ENCODE peak calls at places on chromosomes 5 and 9, in eight cellular contexts. H is psoas muscle, Q is tibial artery, F is Peyer's patch, M is lower lobe of right lung, W is stomach, D is IMR-90, S is left lung. P is an unnamed sample. For H3K4me1, the result is how much of the 10 kb centered on the place peaks cover.

GRCh38 chr5:79229357-79230174 is 6.4 kb upstream of the JMY start:
- DNase-seq in H (no peak), Q (no peak), F (no peak), M (no peak), W (no peak), D (peak), S (no peak), P (no peak)

GRCh38 chr9:19641046-19641445 is 147.8 kb downstream of the SLC24A2 start:
- DNase-seq in H (no peak), Q (no peak), F (no peak), M (no peak), W (no peak), D (no peak), S (no peak), P (no peak)

GRCh38 chr5:108830705-108831276 is 83.1 kb downstream of the FER start:
- DNase-seq in H (no peak), Q (no peak), F (no peak), M (no peak), W (no peak), D (no peak), S (no peak), P (no peak)

GRCh38 chr9:5629312-5630037 is 568 bp downstream of the RIC1 start:
- DNase-seq in H (peak), Q (peak), F (peak), M (peak), W (peak), D (no peak), S (peak), P (peak)

GRCh38 chr9:34276772-34277171 is 52.3 kb downstream of the KIF24 start:
- DNase-seq in H (no peak), Q (no peak), F (no peak), M (no peak), W (no peak), D (no peak), S (no peak), P (no peak)

GRCh38 chr5:57447656-57448055 is 35.0 kb downstream of the ACTBL2 start:
- DNase-seq in H (no peak), Q (no peak), F (no peak), M (no peak), W (no peak), D (peak), S (no peak), P (no peak)

GRCh38 chr9:36748322-36748899 is 175.7 kb downstream of the MELK start:
- DNase-seq in H (peak), Q (no peak), F (no peak), M (no peak), W (peak), D (peak), S (peak), P (no peak)

GRCh38 chr5:15463231-15463630 is 36.7 kb upstream of the FBXL7 start:
- DNase-seq in H (no peak), Q (no peak), F (no peak), M (no peak), W (no peak), D (peak), S (no peak), P (no peak)

GRCh38 chr5:59296317-59297264 is 596.9 kb downstream of the PDE4D start:
- DNase-seq in H (no peak), Q (no peak), F (no peak), M (no peak), W (no peak), D (peak), S (no peak), P (no peak)

GRCh38 chr9:94212531-94212930 is 46.6 kb upstream of the ZNF169 start:
- DNase-seq in H (no peak), Q (no peak), F (no peak), M (no peak), W (no peak), D (no peak), S (no peak), P (no peak)

GRCh38 chr5:31495336-31495735 is 36.6 kb downstream of the DROSHA start:
- DNase-seq in H (no peak), Q (no peak), F (no peak), M (no peak), W (no peak), D (no peak), S (no peak), P (no peak)

GRCh38 chr5:91077623-91078022 is 305.5 kb downstream of the ARRDC3 start:
- DNase-seq in H (no peak), Q (no peak), F (no peak), M (no peak), W (no peak), D (no peak), S (no peak), P (no peak)

GRCh38 chr5:159837860-159838259 is 78.4 kb upstream of the ADRA1B start:
- DNase-seq in H (no peak), Q (no peak), F (no peak), M (no peak), W (no peak), D (no peak), S (no peak), P (no peak)

GRCh38 chr5:180703912-180704311 is 35.9 kb downstream of the OR2Y1 start:
- DNase-seq in H (no peak), Q (no peak), F (no peak), M (no peak), W (no peak), D (no peak), S (no peak), P (no peak)

GRCh38 chr5:150611026-150611425 is 29.4 kb upstream of the SYNPO start:
- DNase-seq in H (no peak), Q (no peak), F (no peak), M (no peak), W (no peak), D (no peak), S (no peak), P (no peak)
- H3K4me1 ChIP-seq in H (half or more), Q (half or more), F (half or more), M (half or more), W (half or more), D (under half), S (under half), P (under half)

GRCh38 chr5:176386491-176386890 is 1.9 kb downstream of the NOP16 start:
- DNase-seq in H (no peak), Q (no peak), F (no peak), M (no peak), W (no peak), D (no peak), S (no peak), P (no peak)

GRCh38 chr5:176388003-176388340 is 426 bp downstream of the NOP16 start:
- DNase-seq in H (no peak), Q (no peak), F (no peak), M (no peak), W (no peak), D (peak), S (no peak), P (no peak)

GRCh38 chr5:176389114-176389768 is 690 bp downstream of the HIGD2A start:
- DNase-seq in H (no peak), Q (no peak), F (no peak), M (no peak), W (no peak), D (no peak), S (no peak), P (no peak)

GRCh38 chr5:176387384-176387925 is 943 bp downstream of the NOP16 start:
- DNase-seq in H (no peak), Q (no peak), F (peak), M (no peak), W (no peak), D (no peak), S (no peak), P (no peak)

DNA sequence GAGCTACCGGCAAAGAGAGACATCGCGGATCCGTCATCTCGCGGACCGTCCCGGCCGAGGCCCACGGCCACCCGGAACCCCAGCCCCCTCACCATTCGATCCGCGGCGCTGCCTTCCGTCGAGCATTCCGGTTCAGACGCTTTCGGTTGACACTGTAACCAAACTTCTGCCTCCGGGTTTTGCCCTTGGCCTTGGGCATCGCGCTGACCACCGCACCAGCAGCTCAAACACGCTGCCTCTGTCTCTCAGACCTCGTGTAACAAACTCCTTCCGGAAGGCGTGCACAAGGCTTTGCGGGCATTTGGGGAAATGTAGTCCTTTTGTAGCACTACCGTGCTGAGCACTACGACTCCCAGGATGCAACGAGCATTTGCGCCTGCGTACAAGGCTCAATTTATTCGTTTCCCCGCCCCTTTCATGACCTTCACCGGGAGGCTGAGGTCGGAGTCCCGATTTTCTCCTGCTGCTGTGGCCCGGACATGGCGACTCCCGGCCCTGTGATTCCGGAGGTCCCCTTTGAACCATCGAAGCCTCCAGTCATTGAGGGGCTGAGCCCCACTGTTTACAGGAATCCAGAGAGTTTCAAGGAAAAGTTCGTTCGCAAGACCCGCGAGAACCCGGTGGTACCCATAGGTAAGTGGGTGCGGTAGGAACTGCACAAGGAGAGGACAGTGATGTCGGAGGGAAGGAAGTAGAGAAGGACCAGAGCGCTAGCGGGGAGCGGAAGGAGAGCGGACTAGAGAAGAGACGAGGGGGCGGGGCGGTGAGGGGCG is at the start of the genes HIGD2A and NOP16:
- DNase-seq in H (peak), Q (peak), F (peak), M (peak), W (peak), D (peak), S (peak), P (peak)
- H3K4me3 ChIP-seq in H (peak), Q (peak), F (peak), M (peak), W (peak), D (peak), S (peak), P (peak)

GRCh38 chr5:123810253-123810652 is 298.3 kb downstream of the CSNK1G3 start:
- DNase-seq in H (no peak), Q (no peak), F (no peak), M (no peak), W (no peak), D (no peak), S (no peak), P (no peak)
- H3K4me1 ChIP-seq in H (half or more), Q (under half), F (under half), M (under half), W (under half), D (under half), S (under half), P (under half)

GRCh38 chr5:121963409-121963808 is 1.6 kb downstream of the SRFBP1 start:
- DNase-seq in H (no peak), Q (no peak), F (no peak), M (no peak), W (no peak), D (no peak), S (no peak), P (no peak)
- H3K4me3 ChIP-seq in H (peak), Q (no peak), F (no peak), M (peak), W (no peak), D (no peak), S (peak), P (peak)

GRCh38 chr9:134411451-134412297 is 85.4 kb downstream of the RXRA start:
- DNase-seq in H (no peak), Q (no peak), F (no peak), M (no peak), W (no peak), D (no peak), S (no peak), P (no peak)

GRCh38 chr9:134410078-134410834 is 84.0 kb downstream of the RXRA start:
- DNase-seq in H (peak), Q (no peak), F (no peak), M (peak), W (peak), D (no peak), S (peak), P (peak)

GRCh38 chr9:134408939-134409737 is 82.9 kb downstream of the RXRA start:
- DNase-seq in H (no peak), Q (no peak), F (no peak), M (no peak), W (no peak), D (no peak), S (no peak), P (no peak)

GRCh38 chr9:134412298-134412711 is 86.0 kb downstream of the RXRA start:
- DNase-seq in H (no peak), Q (no peak), F (no peak), M (no peak), W (no peak), D (no peak), S (no peak), P (no peak)

GRCh38 chr9:134410835-134411217 is 84.6 kb downstream of the RXRA start:
- DNase-seq in H (no peak), Q (no peak), F (no peak), M (no peak), W (no peak), D (no peak), S (no peak), P (no peak)
- H3K4me1 ChIP-seq in H (half or more), Q (half or more), F (half or more), M (half or more), W (half or more), D (under half), S (half or more), P (half or more)

DNA sequence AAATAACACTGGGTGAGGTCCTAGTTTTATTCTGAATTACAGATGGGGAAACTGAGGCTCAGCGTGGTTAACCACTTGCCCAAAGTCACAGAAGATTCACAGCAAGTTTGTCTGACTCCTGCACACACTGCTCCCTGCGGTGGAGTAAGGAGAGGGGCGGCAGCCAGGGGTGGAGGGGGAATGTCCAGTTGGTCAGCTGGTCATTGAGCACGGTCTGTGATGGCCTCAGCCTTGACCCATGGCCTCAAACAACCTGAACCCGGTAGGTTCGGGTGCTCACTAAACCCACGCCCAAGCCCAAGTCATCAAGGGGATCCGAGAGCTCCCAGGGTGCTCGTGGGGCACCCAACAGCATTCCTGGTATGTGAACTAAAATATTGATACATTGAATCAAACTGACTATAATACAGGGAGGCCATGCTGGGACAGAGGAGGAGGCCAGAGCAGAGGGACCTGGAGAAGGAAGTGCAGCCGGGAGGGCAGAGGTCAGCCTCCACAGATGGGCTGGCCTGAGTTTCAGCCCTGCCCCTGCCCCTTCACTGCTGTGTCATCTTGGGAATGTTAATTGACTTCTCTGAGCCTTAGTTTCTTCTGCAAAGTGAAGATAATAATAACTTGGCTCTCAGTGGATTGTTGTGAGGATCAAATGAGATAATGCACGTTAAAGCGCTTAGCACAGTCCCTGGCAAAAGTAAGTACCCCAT is 3.6 kb upstream of the IL17B start:
- DNase-seq in H (no peak), Q (peak), F (no peak), M (no peak), W (no peak), D (no peak), S (no peak), P (peak)
- H3K4me3 ChIP-seq in H (peak), Q (peak), F (no peak), M (no peak), W (no peak), D (no peak), S (no peak), P (no peak)

GRCh38 chr5:39062530-39062929 is 11.7 kb downstream of the RICTOR start:
- DNase-seq in H (no peak), Q (no peak), F (no peak), M (no peak), W (no peak), D (no peak), S (no peak), P (no peak)
- H3K4me1 ChIP-seq in H (half or more), Q (half or more), F (under half), M (under half), W (half or more), D (under half), S (under half), P (under half)

P was measured in upper lobe of right lung.